ENCODE peak calls at places on chromosomes 7 and 10, in six cellular contexts. A, B, Z, Q, U and M are unnamed samples.

GRCh38 chr7:137771679-137772078 is 75.1 kb downstream of the DGKI start:
- DNase-seq in A (no peak), B (peak; percentile 84), Z (no peak), Q (peak; percentile 86), U (no peak), M (no peak)

GRCh38 chr7:41882271-41882670 is 179.4 kb upstream of the INHBA start:
- DNase-seq in A (no peak), B (no peak), Z (no peak), Q (no peak), U (no peak), M (no peak)

GRCh38 chr7:105297309-105297708 is 91.4 kb downstream of the SRPK2 start:
- DNase-seq in A (no peak), B (no peak), Z (no peak), Q (no peak), U (no peak), M (no peak)

GRCh38 chr10:66827353-66827752 is 98.5 kb upstream of the LRRTM3 start:
- DNase-seq in A (no peak), B (peak; percentile 65), Z (peak; percentile 11), Q (peak; percentile 65), U (no peak), M (no peak)

GRCh38 chr10:72692897-72693598 is 1.1 kb downstream of the MCU start:
- DNase-seq in A (no peak), B (peak; percentile 45), Z (peak; percentile 5), Q (peak; percentile 50), U (peak; percentile 55), M (peak; percentile 87)

GRCh38 chr10:87816842-87817178 is 1.2 kb downstream of the ATAD1 start:
- DNase-seq in A (no peak), B (peak; percentile 5), Z (no peak), Q (no peak), U (peak; percentile 56), M (no peak)

GRCh38 chr7:142554555-142555532 is 194.4 kb upstream of the PRSS1 start:
- DNase-seq in A (no peak), B (no peak), Z (no peak), Q (peak; percentile 62), U (no peak), M (no peak)

GRCh38 chr7:19146699-19147098 is 1.5 kb upstream of the FERD3L start:
- DNase-seq in A (peak; percentile 32), B (peak; percentile 50), Z (no peak), Q (peak; percentile 24), U (peak; percentile 0), M (no peak)

GRCh38 chr10:101066146-101066889 is 4.5 kb downstream of the KAZALD1 start:
- DNase-seq in A (peak; percentile 63), B (peak; percentile 79), Z (peak; percentile 81), Q (peak; percentile 80), U (peak; percentile 89), M (no peak)

GRCh38 chr10:34813626-34814227 is 1.4 kb downstream of the PARD3 start:
- DNase-seq in A (peak; percentile 18), B (peak; percentile 83), Z (peak; percentile 29), Q (peak; percentile 71), U (peak; percentile 26), M (no peak)

GRCh38 chr10:11153766-11154165 is 136.1 kb downstream of the CELF2 start:
- DNase-seq in A (no peak), B (no peak), Z (no peak), Q (no peak), U (no peak), M (no peak)

GRCh38 chr10:112950714-112951348 is 784 bp downstream of the TCF7L2 start:
- DNase-seq in A (peak; percentile 37), B (peak; percentile 50), Z (no peak), Q (peak; percentile 62), U (peak; percentile 7), M (no peak)

GRCh38 chr10:96850825-96851224 is 18.7 kb downstream of the LCOR start:
- DNase-seq in A (no peak), B (peak; percentile 96), Z (peak; percentile 38), Q (peak; percentile 96), U (no peak), M (no peak)

GRCh38 chr7:95526128-95526738 is 40.5 kb downstream of the ASB4 start:
- DNase-seq in A (no peak), B (no peak), Z (no peak), Q (no peak), U (no peak), M (no peak)

GRCh38 chr7:135367114-135367513 is 133.5 kb downstream of the STRA8 start:
- DNase-seq in A (no peak), B (no peak), Z (no peak), Q (no peak), U (no peak), M (no peak)

GRCh38 chr10:28678687-28679457 is 1.6 kb downstream of the BAMBI start:
- DNase-seq in A (no peak), B (peak; percentile 13), Z (no peak), Q (peak; percentile 46), U (peak; percentile 53), M (no peak)

GRCh38 chr7:148720472-148720871 is 21.8 kb downstream of the CUL1 start:
- DNase-seq in A (no peak), B (peak; percentile 34), Z (no peak), Q (no peak), U (no peak), M (no peak)

GRCh38 chr10:29807407-29807806 is 172.6 kb upstream of the SVIL start:
- DNase-seq in A (no peak), B (peak; percentile 87), Z (peak; percentile 93), Q (peak; percentile 87), U (no peak), M (no peak)

GRCh38 chr7:127900116-127900515 is 131.1 kb downstream of the LRRC4 start:
- DNase-seq in A (no peak), B (no peak), Z (no peak), Q (no peak), U (no peak), M (no peak)

GRCh38 chr10:82378146-82378545 is 503.2 kb downstream of the NRG3 start:
- DNase-seq in A (no peak), B (peak; percentile 28), Z (no peak), Q (peak; percentile 0), U (no peak), M (peak; percentile 78)

GRCh38 chr10:121437596-121437995 is 160.6 kb downstream of the FGFR2 start:
- DNase-seq in A (peak; percentile 29), B (no peak), Z (no peak), Q (no peak), U (no peak), M (no peak)

GRCh38 chr7:73865738-73866445 is 4.9 kb downstream of the TMEM270 start:
- DNase-seq in A (peak; percentile 45), B (peak; percentile 81), Z (peak; percentile 42), Q (peak; percentile 66), U (peak; percentile 75), M (no peak)

GRCh38 chr7:116984917-116985316 is 31.6 kb downstream of the ST7 start:
- DNase-seq in A (no peak), B (peak; percentile 58), Z (peak; percentile 61), Q (peak; percentile 25), U (peak; percentile 69), M (no peak)

GRCh38 chr7:148712610-148713330 is 14.1 kb downstream of the CUL1 start:
- DNase-seq in A (no peak), B (no peak), Z (no peak), Q (no peak), U (no peak), M (no peak)

GRCh38 chr10:94485094-94485493 is 60.5 kb upstream of the HELLS start:
- DNase-seq in A (no peak), B (no peak), Z (no peak), Q (no peak), U (no peak), M (no peak)

GRCh38 chr10:97713828-97714400 is 384 bp downstream of the MARVELD1 start:
- DNase-seq in A (peak; percentile 67), B (peak; percentile 67), Z (peak; percentile 51), Q (peak; percentile 70), U (peak; percentile 85), M (peak; percentile 93)

GRCh38 chr10:51659344-51659743 is 40.1 kb downstream of the CSTF2T start:
- DNase-seq in A (no peak), B (no peak), Z (no peak), Q (no peak), U (no peak), M (no peak)

GRCh38 chr7:128914566-128915151 is 4.2 kb upstream of the KCP start:
- DNase-seq in A (no peak), B (no peak), Z (no peak), Q (no peak), U (no peak), M (no peak)

GRCh38 chr7:68684246-68684850 is 913.9 kb upstream of the AUTS2 start:
- DNase-seq in A (no peak), B (peak; percentile 29), Z (no peak), Q (no peak), U (no peak), M (no peak)

GRCh38 chr7:69825031-69825681 is 226.9 kb downstream of the AUTS2 start:
- DNase-seq in A (no peak), B (peak; percentile 28), Z (no peak), Q (no peak), U (no peak), M (no peak)

GRCh38 chr10:62466590-62466989 is 92.4 kb downstream of the ZNF365 start:
- DNase-seq in A (no peak), B (no peak), Z (no peak), Q (no peak), U (no peak), M (no peak)